ENCODE peak calls at places on chromosome 1, in nine cellular contexts. H, I, P, F, W, U, R, X and O are unnamed samples.

GRCh38 chr1:240149488-240150094 is 57.9 kb downstream of the FMN2 start:
- DNase-seq in U (peak), R (peak), P (peak), H (no peak), I (no peak), W (no peak), F (no peak), X (no peak), O (peak)

GRCh38 chr1:158259117-158259516 is 4.9 kb downstream of the CD1A start:
- DNase-seq in W (no peak), H (no peak), P (no peak), F (no peak), R (no peak), X (no peak), I (no peak), U (no peak), O (no peak)

GRCh38 chr1:22848374-22848773 is 124.3 kb downstream of the LACTBL1 start:
- DNase-seq in F (no peak), P (no peak), X (no peak), U (no peak), W (no peak), I (no peak), R (no peak), H (no peak), O (no peak)

GRCh38 chr1:19636065-19636464 is 8.0 kb upstream of the NBL1 start:
- DNase-seq in P (no peak), I (no peak), H (no peak), R (no peak), U (no peak), X (no peak), F (no peak), W (no peak), O (no peak)

GRCh38 chr1:183323849-183324683 is 94.1 kb downstream of the NMNAT2 start:
- DNase-seq in X (no peak), F (no peak), R (no peak), U (peak), I (no peak), W (no peak), H (no peak), P (no peak), O (no peak)

GRCh38 chr1:46363121-46363520 is 22.5 kb downstream of the NSUN4 start:
- DNase-seq in U (no peak), X (no peak), H (no peak), W (no peak), F (no peak), I (peak), P (no peak), R (no peak), O (no peak)

GRCh38 chr1:68347415-68347814 is 102.3 kb downstream of the RPE65 start:
- DNase-seq in F (no peak), U (no peak), I (peak), W (peak), R (no peak), H (no peak), P (no peak), X (no peak), O (no peak)

GRCh38 chr1:152047607-152047953 is 10.8 kb upstream of the S100A11 start:
- DNase-seq in W (no peak), F (peak), I (peak), H (peak), U (no peak), P (no peak), R (peak), X (no peak), O (no peak)

GRCh38 chr1:60547821-60548220 is 474.3 kb upstream of the C1orf87 start:
- DNase-seq in X (no peak), F (peak), U (no peak), W (no peak), R (no peak), H (no peak), I (no peak), P (no peak), O (no peak)

GRCh38 chr1:4091996-4092395 is 191.9 kb upstream of the C1orf174 start:
- DNase-seq in P (no peak), F (no peak), R (no peak), W (no peak), X (no peak), U (no peak), H (no peak), I (peak), O (no peak)

GRCh38 chr1:232904131-232904530 is 46.3 kb upstream of the NTPCR start:
- DNase-seq in H (no peak), I (no peak), F (no peak), P (no peak), U (no peak), R (no peak), W (no peak), X (no peak), O (no peak)

GRCh38 chr1:236948996-236949395 is 55.2 kb downstream of the MT1HL1 start:
- DNase-seq in R (no peak), X (no peak), W (no peak), I (no peak), P (no peak), H (no peak), U (no peak), F (no peak), O (no peak)

GRCh38 chr1:168170552-168171508 is 7.9 kb upstream of the TIPRL start:
- DNase-seq in F (no peak), W (no peak), X (no peak), I (no peak), H (no peak), P (no peak), R (no peak), U (no peak), O (no peak)

GRCh38 chr1:54342764-54343687 is 63.2 kb downstream of the SSBP3 start:
- DNase-seq in R (no peak), U (no peak), H (no peak), W (no peak), F (no peak), X (no peak), I (no peak), P (no peak), O (no peak)

GRCh38 chr1:22114083-22115012 is 28.5 kb downstream of the WNT4 start:
- DNase-seq in X (no peak), R (peak), F (no peak), W (no peak), I (peak), U (peak), H (no peak), P (peak), O (no peak)

GRCh38 chr1:90835172-90835660 is 118.1 kb upstream of the BARHL2 start:
- DNase-seq in W (no peak), P (no peak), I (no peak), F (no peak), R (no peak), H (no peak), U (no peak), X (no peak), O (no peak)

GRCh38 chr1:109191377-109191776 is 22.3 kb upstream of the SARS1 start:
- DNase-seq in P (no peak), X (no peak), R (no peak), F (no peak), H (no peak), U (no peak), I (no peak), W (no peak), O (no peak)

GRCh38 chr1:21270086-21270689 is 20.1 kb downstream of the ECE1 start:
- DNase-seq in R (peak), X (peak), F (no peak), H (peak), I (peak), U (peak), W (peak), P (no peak), O (peak)

GRCh38 chr1:218880484-218881060 is 293.1 kb upstream of the LYPLAL1 start:
- DNase-seq in F (no peak), I (no peak), H (no peak), R (no peak), P (no peak), U (peak), W (no peak), X (no peak), O (no peak)

GRCh38 chr1:36134031-36134430 is 9.0 kb upstream of the COL8A2 start:
- DNase-seq in R (no peak), X (no peak), U (no peak), W (no peak), H (no peak), P (no peak), I (no peak), F (no peak), O (no peak)

GRCh38 chr1:60108223-60108622 is 34.7 kb upstream of the C1orf87 start:
- DNase-seq in H (no peak), I (no peak), R (no peak), F (no peak), P (no peak), W (no peak), U (no peak), X (no peak), O (no peak)

GRCh38 chr1:101004666-101005065 is 20.9 kb downstream of the DPH5 start:
- DNase-seq in W (no peak), P (no peak), I (no peak), U (peak), X (no peak), R (peak), H (no peak), F (no peak), O (no peak)

GRCh38 chr1:12104417-12104816 is 41.3 kb downstream of the TNFRSF8 start:
- DNase-seq in I (no peak), F (no peak), U (no peak), H (no peak), W (no peak), R (no peak), X (no peak), P (no peak), O (no peak)

GRCh38 chr1:21568006-21568746 is 59.0 kb downstream of the ALPL start:
- DNase-seq in I (no peak), R (peak), W (no peak), H (no peak), X (no peak), F (no peak), P (no peak), U (no peak), O (no peak)

GRCh38 chr1:163450986-163451385 is 129.2 kb downstream of the NUF2 start:
- DNase-seq in X (no peak), W (no peak), I (no peak), F (no peak), H (no peak), R (no peak), P (no peak), U (no peak), O (no peak)

GRCh38 chr1:160850541-160850940 is 12.1 kb downstream of the CD244 start:
- DNase-seq in P (no peak), U (no peak), F (no peak), I (no peak), R (no peak), W (no peak), H (no peak), X (no peak), O (no peak)

GRCh38 chr1:215542301-215542700 is 24.8 kb upstream of the KCTD3 start:
- DNase-seq in X (no peak), R (no peak), F (no peak), I (no peak), U (no peak), H (no peak), P (no peak), W (no peak), O (no peak)

GRCh38 chr1:29974345-29974744 is 738.0 kb downstream of the PTPRU start:
- DNase-seq in I (no peak), F (no peak), W (no peak), H (no peak), X (no peak), R (peak), P (peak), U (peak), O (no peak)

GRCh38 chr1:113057006-113057405 is 16.0 kb upstream of the LRIG2 start:
- DNase-seq in W (no peak), I (no peak), R (no peak), P (no peak), U (no peak), H (no peak), F (no peak), X (no peak), O (no peak)

GRCh38 chr1:183604048-183604808 is 14.0 kb upstream of the NCF2 start:
- DNase-seq in X (no peak), U (peak), I (no peak), R (peak), H (no peak), F (no peak), W (peak), P (peak), O (no peak)

DNA sequence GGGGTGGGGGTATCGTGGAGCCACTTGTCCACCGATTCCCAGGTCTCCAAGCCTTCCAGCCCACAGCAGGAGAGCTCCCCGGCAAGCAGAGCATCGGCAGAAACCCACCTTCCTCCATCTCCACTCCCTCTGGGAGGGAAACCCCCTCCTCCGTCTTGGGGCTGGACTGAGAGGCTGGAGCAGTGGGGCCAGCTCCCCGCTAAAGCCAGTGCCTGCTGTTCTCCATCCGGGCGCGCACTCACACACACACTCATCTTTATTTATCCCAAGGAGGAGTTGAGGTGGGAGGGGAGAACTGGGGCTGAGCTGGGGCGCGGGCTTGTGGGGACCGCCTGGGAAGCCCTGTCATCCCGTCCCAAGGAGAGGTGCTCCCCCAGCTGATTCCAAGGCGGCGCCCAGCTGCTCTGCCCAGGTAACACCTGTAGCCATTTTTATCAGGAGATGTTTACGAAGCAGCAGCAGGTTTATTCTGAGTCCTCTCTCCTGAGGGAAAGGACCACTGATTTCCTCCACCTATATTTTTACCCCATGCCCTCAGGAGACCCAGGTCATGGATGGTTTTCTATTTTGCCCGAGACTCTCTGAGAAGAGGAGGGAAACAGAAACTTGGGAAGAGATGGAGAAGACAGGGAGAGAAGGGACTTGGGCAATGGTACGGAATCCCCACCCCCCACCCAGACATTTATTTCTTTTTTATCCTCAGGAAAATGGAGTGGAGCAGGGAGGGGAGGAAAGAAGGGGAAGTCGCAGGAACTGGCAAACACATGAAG is 2.1 kb downstream of the KCNN3 start:
- DNase-seq in U (no peak), I (no peak), F (no peak), P (no peak), X (no peak), R (no peak), H (no peak), W (no peak), O (no peak)
- H3K4me3 ChIP-seq in U (no peak), I (peak), F (peak), P (peak), X (no peak), R (no peak), H (no peak), W (peak), O (no peak)

DNA sequence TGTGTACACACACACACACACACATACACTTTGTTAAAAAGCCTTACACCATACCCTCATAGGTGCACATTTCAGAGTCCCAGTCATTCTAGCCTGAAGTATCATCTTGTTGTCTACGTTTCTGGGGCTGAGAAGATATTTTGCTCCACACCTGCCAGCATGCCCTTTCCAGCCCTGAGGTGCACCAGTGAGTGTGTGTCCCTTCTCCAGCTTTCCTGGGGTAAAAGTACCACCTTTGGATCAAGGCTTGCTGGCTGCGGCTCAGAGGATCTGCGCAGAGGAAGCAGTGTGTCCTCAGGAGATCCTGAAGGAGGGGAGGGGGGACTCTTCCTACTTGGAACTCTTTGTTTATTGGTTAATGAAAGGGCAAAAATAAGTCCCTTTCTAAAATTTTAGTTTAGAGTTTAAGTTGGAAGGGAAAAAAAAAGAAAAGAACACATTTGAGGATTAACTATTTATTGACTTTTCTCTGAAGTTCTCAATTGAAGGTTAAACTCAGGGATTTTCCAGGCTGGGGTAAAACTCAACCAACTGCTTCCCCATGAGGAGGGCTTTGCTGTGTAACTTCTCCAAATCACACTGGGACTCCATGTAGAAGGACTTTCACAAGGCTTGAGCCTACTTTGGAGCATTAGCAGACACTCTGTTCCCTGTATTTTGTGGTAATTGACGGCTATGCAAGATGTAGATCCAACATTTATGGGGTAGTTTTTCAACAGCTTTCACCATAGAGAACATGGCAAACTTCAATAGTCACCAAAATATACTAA is 200.3 kb upstream of the SGIP1 start:
- DNase-seq in X (no peak), H (no peak), I (no peak), P (no peak), F (no peak), R (peak), U (peak), W (no peak), O (no peak)
- H3K4me3 ChIP-seq in X (peak), H (peak), I (peak), P (peak), F (peak), R (peak), U (peak), W (peak), O (no peak)

DNA sequence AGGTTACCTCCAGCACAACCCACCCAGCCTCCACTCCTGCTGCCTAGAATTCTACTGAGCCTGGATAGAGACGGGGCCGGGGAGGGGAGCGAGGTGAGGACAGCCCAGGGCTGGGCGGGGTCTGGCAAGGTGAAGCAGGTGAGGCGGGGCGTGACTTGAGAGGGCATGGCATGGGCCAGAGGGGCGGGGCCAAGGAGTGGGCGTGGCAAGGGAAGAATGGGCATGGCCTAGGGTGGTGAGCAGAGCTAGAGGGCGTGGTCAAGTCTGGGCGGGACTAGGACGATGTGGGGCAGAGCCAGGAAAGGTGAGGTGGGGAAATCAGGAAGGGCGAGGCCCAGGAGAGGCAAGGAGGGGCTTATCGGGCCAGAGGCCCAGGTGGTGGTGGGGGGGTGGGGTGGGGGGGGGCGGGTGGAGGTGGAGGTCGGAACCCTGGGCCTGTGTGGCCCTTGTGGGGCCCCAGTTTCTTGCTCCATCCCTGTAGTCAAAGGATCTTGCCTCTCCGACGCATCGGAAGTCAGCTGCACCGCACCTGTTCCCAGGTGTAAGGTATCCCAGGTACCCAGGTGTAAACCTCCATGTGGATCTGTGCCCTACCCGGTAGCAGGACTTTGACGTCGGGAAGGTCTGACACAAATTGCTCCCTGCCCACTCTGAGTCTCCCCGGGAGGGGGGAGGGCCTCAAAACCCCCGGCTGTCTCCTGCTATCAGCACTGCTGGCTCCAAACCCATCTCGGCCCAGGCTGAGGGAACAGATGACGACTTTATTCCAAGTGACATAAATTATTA is 32.8 kb upstream of the UTS2 start:
- DNase-seq in W (peak), F (peak), X (no peak), H (no peak), I (no peak), R (no peak), P (no peak), U (no peak), O (no peak)
- H3K4me3 ChIP-seq in W (peak), F (peak), X (no peak), H (no peak), I (no peak), R (no peak), P (no peak), U (no peak), O (no peak)

GRCh38 chr1:185676969-185677368 is 57.2 kb upstream of the HMCN1 start:
- DNase-seq in U (no peak), R (no peak), X (no peak), P (no peak), W (no peak), F (no peak), I (no peak), H (no peak), O (no peak)
- H3K4me3 ChIP-seq in U (no peak), R (no peak), X (no peak), P (no peak), W (no peak), F (no peak), I (no peak), H (no peak), O (no peak)

GRCh38 chr1:207033302-207033701 is 746 bp upstream of the C1orf116 start:
- DNase-seq in I (no peak), R (no peak), U (no peak), H (no peak), P (no peak), W (no peak), X (no peak), F (no peak), O (no peak)

GRCh38 chr1:207030522-207031009 is 2.0 kb downstream of the C1orf116 start:
- DNase-seq in H (no peak), R (no peak), U (no peak), F (no peak), X (no peak), P (no peak), W (no peak), I (no peak), O (no peak)

GRCh38 chr1:207032528-207033017 is at the start of gene C1orf116:
- DNase-seq in H (no peak), X (no peak), U (no peak), W (peak), F (peak), P (no peak), R (no peak), I (no peak), O (no peak)

GRCh38 chr1:207031016-207031415 is 1.5 kb downstream of the C1orf116 start:
- DNase-seq in W (no peak), X (no peak), F (no peak), H (no peak), U (no peak), P (no peak), I (no peak), R (no peak), O (no peak)

GRCh38 chr1:207031632-207032258 is 811 bp downstream of the C1orf116 start:
- DNase-seq in X (no peak), F (peak), P (no peak), H (no peak), W (no peak), I (no peak), R (no peak), U (no peak), O (no peak)
- H3K4me3 ChIP-seq in X (no peak), F (peak), P (no peak), H (no peak), W (peak), I (no peak), R (no peak), U (no peak), O (no peak)

GRCh38 chr1:241637604-241638003 is 2.6 kb downstream of the CHML start:
- DNase-seq in H (no peak), F (no peak), X (no peak), I (no peak), U (no peak), R (peak), P (no peak), W (no peak), O (no peak)
- H3K4me3 ChIP-seq in H (no peak), F (no peak), X (no peak), I (no peak), U (no peak), R (no peak), P (peak), W (peak), O (no peak)

GRCh38 chr1:204684206-204684536 is 1.4 kb downstream of the LRRN2 start:
- DNase-seq in X (no peak), R (no peak), I (no peak), U (no peak), W (no peak), F (no peak), H (no peak), P (no peak), O (no peak)
- H3K4me3 ChIP-seq in X (no peak), R (no peak), I (peak), U (no peak), W (peak), F (peak), H (no peak), P (no peak), O (no peak)